ENCODE peak calls at places on chromosomes 5 and 9, in five cellular contexts. One of them, this sample, is unnamed.

GRCh38 chr9:85536076-85536475 is 205.7 kb downstream of the AGTPBP1 start:
- DNase-seq in Caco-2: no peak
- DNase-seq in mesenteric fat pad: no peak
- DNase-seq in GM12891: no peak
- DNase-seq in posterior cingulate gyrus: no peak
- DNase-seq in this sample: no peak

GRCh38 chr5:154242964-154243376 is 52.4 kb downstream of the GALNT10 start:
- DNase-seq in Caco-2: no peak
- DNase-seq in mesenteric fat pad: no peak
- DNase-seq in GM12891: no peak
- DNase-seq in posterior cingulate gyrus: no peak
- DNase-seq in this sample: no peak

GRCh38 chr9:35935755-35936509 is 22.0 kb downstream of the OR2S2 start:
- DNase-seq in Caco-2: no peak
- DNase-seq in mesenteric fat pad: no peak
- DNase-seq in GM12891: no peak
- DNase-seq in posterior cingulate gyrus: no peak
- DNase-seq in this sample: no peak

GRCh38 chr5:32581010-32581785 is 4.2 kb upstream of the SUB1 start:
- DNase-seq in Caco-2: no peak
- DNase-seq in mesenteric fat pad: no peak
- DNase-seq in GM12891: no peak
- DNase-seq in posterior cingulate gyrus: no peak
- DNase-seq in this sample: no peak

GRCh38 chr9:121350993-121351561 is 19.0 kb downstream of the STOM start:
- DNase-seq in Caco-2: no peak
- DNase-seq in mesenteric fat pad: no peak
- DNase-seq in GM12891: no peak
- DNase-seq in posterior cingulate gyrus: peak
- DNase-seq in this sample: peak

GRCh38 chr9:129111762-129112151 is 542 bp downstream of the PTPA start:
- DNase-seq in Caco-2: no peak
- DNase-seq in mesenteric fat pad: no peak
- DNase-seq in GM12891: peak
- DNase-seq in posterior cingulate gyrus: peak
- DNase-seq in this sample: no peak

GRCh38 chr5:105956456-105957177 is 1714.1 kb downstream of the EFNA5 start:
- DNase-seq in Caco-2: no peak
- DNase-seq in mesenteric fat pad: no peak
- DNase-seq in GM12891: no peak
- DNase-seq in posterior cingulate gyrus: no peak
- DNase-seq in this sample: no peak

GRCh38 chr5:11047051-11047450 is 286.0 kb upstream of the DAP start:
- DNase-seq in Caco-2: no peak
- DNase-seq in mesenteric fat pad: no peak
- DNase-seq in GM12891: no peak
- DNase-seq in posterior cingulate gyrus: peak
- DNase-seq in this sample: peak

GRCh38 chr9:3330792-3331420 is 194.9 kb downstream of the RFX3 start:
- DNase-seq in Caco-2: no peak
- DNase-seq in mesenteric fat pad: no peak
- DNase-seq in GM12891: no peak
- DNase-seq in posterior cingulate gyrus: no peak
- DNase-seq in this sample: no peak

GRCh38 chr5:169029661-169030274 is 271.2 kb downstream of the SLIT3 start:
- DNase-seq in Caco-2: no peak
- DNase-seq in mesenteric fat pad: no peak
- DNase-seq in GM12891: no peak
- DNase-seq in posterior cingulate gyrus: no peak
- DNase-seq in this sample: no peak

GRCh38 chr5:142769251-142769792 is 855 bp upstream of the ARHGAP26 start:
- DNase-seq in Caco-2: no peak
- DNase-seq in mesenteric fat pad: no peak
- DNase-seq in GM12891: peak
- DNase-seq in posterior cingulate gyrus: no peak
- DNase-seq in this sample: no peak

GRCh38 chr5:125455041-125455440 is 708.6 kb upstream of the ZNF608 start:
- DNase-seq in Caco-2: no peak
- DNase-seq in mesenteric fat pad: no peak
- DNase-seq in GM12891: no peak
- DNase-seq in posterior cingulate gyrus: no peak
- DNase-seq in this sample: no peak

GRCh38 chr5:129899454-129899853 is 4.8 kb upstream of the CHSY3 start:
- DNase-seq in Caco-2: no peak
- DNase-seq in mesenteric fat pad: no peak
- DNase-seq in GM12891: no peak
- DNase-seq in posterior cingulate gyrus: no peak
- DNase-seq in this sample: no peak

GRCh38 chr5:139569276-139569955 is 8.3 kb downstream of the UBE2D2 start:
- DNase-seq in Caco-2: no peak
- DNase-seq in mesenteric fat pad: no peak
- DNase-seq in GM12891: no peak
- DNase-seq in posterior cingulate gyrus: no peak
- DNase-seq in this sample: no peak

GRCh38 chr5:58987193-58987592 is 404.3 kb downstream of the RAB3C start:
- DNase-seq in Caco-2: no peak
- DNase-seq in mesenteric fat pad: no peak
- DNase-seq in GM12891: no peak
- DNase-seq in posterior cingulate gyrus: no peak
- DNase-seq in this sample: no peak

GRCh38 chr5:68086857-68087256 is 128.7 kb upstream of the PIK3R1 start:
- DNase-seq in Caco-2: no peak
- DNase-seq in mesenteric fat pad: no peak
- DNase-seq in GM12891: no peak
- DNase-seq in posterior cingulate gyrus: peak
- DNase-seq in this sample: peak

GRCh38 chr5:168530751-168531150 is 1.6 kb downstream of the FBLL1 start:
- DNase-seq in Caco-2: no peak
- DNase-seq in mesenteric fat pad: no peak
- DNase-seq in GM12891: no peak
- DNase-seq in posterior cingulate gyrus: no peak
- DNase-seq in this sample: no peak

GRCh38 chr9:94895668-94896067 is 169.2 kb downstream of the AOPEP start:
- DNase-seq in Caco-2: no peak
- DNase-seq in mesenteric fat pad: no peak
- DNase-seq in GM12891: no peak
- DNase-seq in posterior cingulate gyrus: no peak
- DNase-seq in this sample: no peak

GRCh38 chr9:32954642-32955041 is 46.8 kb downstream of the APTX start:
- DNase-seq in Caco-2: no peak
- DNase-seq in mesenteric fat pad: no peak
- DNase-seq in GM12891: no peak
- DNase-seq in posterior cingulate gyrus: no peak
- DNase-seq in this sample: no peak

GRCh38 chr9:114701971-114702370 is 20.0 kb upstream of the TEX48 start:
- DNase-seq in Caco-2: no peak
- DNase-seq in mesenteric fat pad: no peak
- DNase-seq in GM12891: no peak
- DNase-seq in posterior cingulate gyrus: no peak
- DNase-seq in this sample: no peak

GRCh38 chr9:121399883-121400607 is 30.0 kb upstream of the STOM start:
- DNase-seq in Caco-2: no peak
- DNase-seq in mesenteric fat pad: no peak
- DNase-seq in GM12891: no peak
- DNase-seq in posterior cingulate gyrus: no peak
- DNase-seq in this sample: no peak

GRCh38 chr5:92222449-92222848 is 839.3 kb upstream of the ARRDC3 start:
- DNase-seq in Caco-2: no peak
- DNase-seq in mesenteric fat pad: no peak
- DNase-seq in GM12891: no peak
- DNase-seq in posterior cingulate gyrus: no peak
- DNase-seq in this sample: no peak

GRCh38 chr5:163846512-163846911 is 341.1 kb downstream of the MAT2B start:
- DNase-seq in Caco-2: no peak
- DNase-seq in mesenteric fat pad: no peak
- DNase-seq in GM12891: no peak
- DNase-seq in posterior cingulate gyrus: no peak
- DNase-seq in this sample: no peak

GRCh38 chr9:95048225-95049087 is 269.1 kb downstream of the FANCC start:
- DNase-seq in Caco-2: peak
- DNase-seq in mesenteric fat pad: no peak
- DNase-seq in GM12891: peak
- DNase-seq in posterior cingulate gyrus: no peak
- DNase-seq in this sample: no peak

GRCh38 chr9:68973619-68974018 is 40.3 kb downstream of the PRKACG start:
- DNase-seq in Caco-2: no peak
- DNase-seq in mesenteric fat pad: no peak
- DNase-seq in GM12891: no peak
- DNase-seq in posterior cingulate gyrus: no peak
- DNase-seq in this sample: no peak

GRCh38 chr9:69931340-69931739 is 110.7 kb downstream of the CFAP95 start:
- DNase-seq in Caco-2: no peak
- DNase-seq in mesenteric fat pad: no peak
- DNase-seq in GM12891: no peak
- DNase-seq in posterior cingulate gyrus: no peak
- DNase-seq in this sample: no peak

This sample was measured in occipital lobe.